ENCODE peak calls at places on chromosomes 16 and 17, in ten cellular contexts. Z, K, L, V, Q, S, N, P, H and Y are unnamed samples.

GRCh38 chr16:85010931-85011845 is at the start of gene ZDHHC7:
- DNase-seq in N (peak; percentile 92), L (peak; percentile 89), H (peak; percentile 88), Q (peak; percentile 64), P (peak; percentile 87), Z (peak; percentile 93), S (peak; percentile 96), K (peak; percentile 84), V (peak; percentile 79), Y (peak; percentile 47)

GRCh38 chr16:17578921-17579876 is 108.4 kb upstream of the XYLT1 start:
- DNase-seq in S (peak; percentile 55), K (peak; percentile 91), N (peak; percentile 82), P (peak; percentile 39), L (peak; percentile 21), Q (peak; percentile 55), Z (peak; percentile 97), V (no peak), H (peak; percentile 32), Y (peak; percentile 24)

GRCh38 chr16:67009158-67009557 is 19.8 kb upstream of the CBFB start:
- DNase-seq in L (no peak), Z (no peak), S (no peak), H (no peak), K (no peak), V (no peak), Q (no peak), P (no peak), N (no peak), Y (no peak)

GRCh38 chr17:50184611-50185398 is 16.6 kb downstream of the COL1A1 start:
- DNase-seq in K (peak; percentile 66), V (no peak), S (peak; percentile 57), N (no peak), L (peak; percentile 66), Q (no peak), H (no peak), P (no peak), Z (peak; percentile 38), Y (no peak)

GRCh38 chr17:68682913-68683312 is 81.7 kb upstream of the FAM20A start:
- DNase-seq in P (no peak), Z (no peak), S (no peak), K (no peak), Q (no peak), H (no peak), V (no peak), N (no peak), L (no peak), Y (no peak)

GRCh38 chr16:82835487-82836160 is 208.9 kb downstream of the CDH13 start:
- DNase-seq in Z (peak; percentile 3), K (no peak), V (no peak), H (no peak), L (no peak), P (no peak), N (no peak), Q (no peak), S (no peak), Y (peak; percentile 3)

GRCh38 chr16:57316390-57317017 is 32.0 kb upstream of the PLLP start:
- DNase-seq in H (peak; percentile 47), Z (no peak), V (no peak), P (no peak), S (no peak), N (no peak), K (peak; percentile 99), Q (no peak), L (peak; percentile 28), Y (no peak)

GRCh38 chr16:58506241-58507194 is 6.6 kb downstream of the NDRG4 start:
- DNase-seq in H (no peak), K (no peak), S (peak; percentile 15), Z (no peak), N (no peak), Q (no peak), L (no peak), P (peak; percentile 27), V (no peak), Y (no peak)

GRCh38 chr16:52069866-52070265 is 477.1 kb downstream of the TOX3 start:
- DNase-seq in S (no peak), P (no peak), K (no peak), V (no peak), H (peak; percentile 3), N (peak; percentile 40), L (no peak), Q (no peak), Z (peak; percentile 80), Y (no peak)

GRCh38 chr16:52071101-52071500 is 475.8 kb downstream of the TOX3 start:
- DNase-seq in P (no peak), V (no peak), N (no peak), Q (no peak), L (no peak), S (no peak), H (no peak), K (no peak), Z (no peak), Y (no peak)

GRCh38 chr16:52070341-52071057 is 476.4 kb downstream of the TOX3 start:
- DNase-seq in Q (no peak), K (no peak), Z (no peak), N (no peak), L (no peak), S (no peak), P (no peak), V (no peak), H (no peak), Y (no peak)

GRCh38 chr16:52066951-52067350 is 480.0 kb downstream of the TOX3 start:
- DNase-seq in H (no peak), N (no peak), Q (no peak), Z (no peak), S (no peak), K (no peak), V (no peak), L (no peak), P (no peak), Y (no peak)

GRCh38 chr16:52068447-52069074 is 478.4 kb downstream of the TOX3 start:
- DNase-seq in Z (peak; percentile 73), V (no peak), Q (no peak), N (peak; percentile 64), S (no peak), L (no peak), K (no peak), P (no peak), H (no peak), Y (no peak)
- TF ChIP-seq CTCF in Z (peak; percentile 88), V (peak; percentile 44), Q (no peak), N (no peak), S (no peak), L (no peak), K (no peak), P (no peak), H (no peak), Y (no peak)

DNA sequence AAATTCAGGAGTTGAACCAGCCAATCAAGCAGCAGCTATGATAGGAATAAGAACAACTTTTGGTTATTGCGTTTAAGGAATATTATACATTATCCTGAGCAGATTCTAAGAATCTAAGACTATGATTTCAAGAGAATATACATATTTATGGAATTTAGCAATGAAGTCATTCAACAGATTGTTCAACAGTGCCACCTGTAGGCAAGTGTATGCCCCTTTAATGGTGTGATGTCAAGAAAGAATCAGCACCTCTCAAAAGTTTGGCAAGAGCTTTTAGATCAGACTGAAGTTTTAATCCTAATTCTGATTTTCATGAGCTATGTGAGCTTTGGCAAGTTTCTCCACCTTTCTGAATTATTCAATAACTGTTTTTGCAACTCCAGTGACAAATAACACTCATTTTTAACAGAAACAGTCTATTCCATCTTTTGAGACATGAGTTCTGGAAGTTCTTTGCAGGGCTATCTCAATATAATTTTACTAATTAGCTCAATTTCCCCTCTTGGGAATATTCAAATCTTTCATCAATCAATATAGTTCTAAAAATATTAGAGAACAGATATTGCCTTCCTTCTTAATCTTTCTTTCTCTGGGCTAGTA is 474.3 kb upstream of the TOM1L1 start:
- DNase-seq in Q (no peak), S (no peak), H (peak; percentile 1), N (no peak), V (no peak), L (no peak), Z (peak; percentile 71), P (no peak), K (no peak), Y (no peak)
- TF ChIP-seq CTCF in Q (peak; percentile 18), S (peak; percentile 27), H (peak; percentile 29), N (no peak), V (peak; percentile 28), L (no peak), Z (peak; percentile 79), P (no peak), K (no peak), Y (no peak)

GRCh38 chr17:43778337-43779144 is at the start of gene DUSP3:
- DNase-seq in L (peak; percentile 96), V (peak; percentile 89), P (peak; percentile 75), K (peak; percentile 89), Q (peak; percentile 97), H (peak; percentile 96), Z (peak; percentile 97), N (peak; percentile 99), S (peak; percentile 96), Y (peak; percentile 8)

GRCh38 chr17:43782903-43783462 is 2.7 kb downstream of the CFAP97D1 start:
- DNase-seq in H (no peak), S (no peak), N (no peak), L (no peak), Z (no peak), P (no peak), Q (no peak), K (no peak), V (no peak), Y (no peak)

GRCh38 chr17:43780135-43780534 is at the start of gene CFAP97D1:
- DNase-seq in P (no peak), S (no peak), N (no peak), Z (no peak), K (no peak), L (no peak), H (no peak), V (no peak), Q (no peak), Y (no peak)

GRCh38 chr17:43784068-43784467 is 3.8 kb downstream of the CFAP97D1 start:
- DNase-seq in K (peak; percentile 51), V (no peak), S (no peak), N (no peak), Q (no peak), L (no peak), H (no peak), Z (no peak), P (no peak), Y (no peak)

DNA sequence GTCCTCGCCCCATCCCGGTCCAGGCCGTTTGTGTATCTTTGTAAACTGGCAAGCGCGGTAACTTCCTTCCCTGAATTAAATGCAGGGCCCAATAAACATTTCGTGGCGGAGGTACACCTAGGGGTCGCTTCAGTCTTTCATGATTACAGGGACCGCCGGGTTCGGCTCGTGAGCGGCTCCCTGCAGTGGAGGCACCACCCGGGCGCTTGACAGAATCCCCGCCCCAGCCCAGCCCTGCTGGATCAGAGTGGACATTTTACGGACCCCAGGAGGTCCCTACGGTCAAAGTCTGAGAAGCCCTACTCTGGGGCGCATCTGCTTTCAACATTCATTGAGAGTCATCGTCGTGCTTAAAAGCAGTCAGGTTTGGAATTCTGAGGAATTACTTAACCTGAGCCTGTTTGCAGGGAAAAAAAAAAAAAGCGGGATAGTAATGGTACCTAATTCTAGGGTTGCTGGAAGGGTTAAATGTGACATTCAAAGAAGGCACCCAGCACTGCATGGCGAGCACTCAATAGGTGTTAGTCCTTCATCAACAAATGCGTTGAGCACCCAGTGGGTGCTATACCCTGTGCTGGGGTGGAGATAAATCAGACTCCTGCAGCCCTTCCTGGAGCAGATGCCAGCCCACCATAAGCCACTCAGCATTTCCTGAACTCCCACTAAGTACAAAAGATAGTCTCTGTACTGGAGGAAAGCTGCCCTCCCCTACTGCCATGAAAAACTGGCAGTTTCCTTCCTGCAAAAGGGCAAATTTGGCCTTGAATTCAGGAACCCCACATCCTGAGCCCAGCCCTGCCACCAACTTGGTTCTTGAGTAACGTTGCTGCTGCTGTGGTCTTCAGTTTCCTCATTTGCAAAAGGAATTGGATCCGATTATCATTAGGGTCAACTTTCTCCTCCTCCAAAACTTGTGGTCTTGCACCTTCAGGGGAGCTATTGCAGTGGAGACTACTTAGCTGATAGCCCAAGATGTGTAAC is 658 bp upstream of the DUSP3 start:
- DNase-seq in Q (peak; percentile 45), Z (peak; percentile 69), N (no peak), P (no peak), V (no peak), K (no peak), S (no peak), L (no peak), H (peak; percentile 66), Y (no peak)
- TF ChIP-seq CTCF in Q (no peak), Z (peak; percentile 32), N (no peak), P (no peak), V (no peak), K (peak; percentile 2), S (no peak), L (no peak), H (peak; percentile 44), Y (no peak)

GRCh38 chr16:734208-734980 is 6.4 kb downstream of the CIAO3 start:
- DNase-seq in S (no peak), H (no peak), K (no peak), Q (no peak), P (no peak), Z (no peak), N (no peak), V (no peak), L (no peak), Y (no peak)
- TF ChIP-seq CTCF in S (no peak), H (no peak), K (no peak), Q (no peak), P (no peak), Z (no peak), N (no peak), V (no peak), L (no peak), Y (no peak)